ENCODE peak calls at places on chromosomes 5 and 9, in eight cellular contexts. Y, Q, W, B, T, S, H and O are unnamed samples.

GRCh38 chr9:129596541-129597328 is 24.2 kb downstream of the C9orf50 start:
- DNase-seq in Y (peak), Q (no peak), W (peak), B (peak), T (no peak), S (peak), H (no peak), O (no peak)

GRCh38 chr5:39880985-39881384 is 456.2 kb upstream of the DAB2 start:
- DNase-seq in Y (no peak), Q (no peak), W (no peak), B (no peak), T (no peak), S (no peak), H (no peak), O (no peak)

GRCh38 chr9:116494815-116495634 is 192.1 kb upstream of the TRIM32 start:
- DNase-seq in Y (no peak), Q (no peak), W (peak), B (no peak), T (no peak), S (no peak), H (no peak), O (no peak)

GRCh38 chr9:104872959-104873850 is 54.8 kb downstream of the ABCA1 start:
- DNase-seq in Y (peak), Q (no peak), W (peak), B (peak), T (peak), S (no peak), H (no peak), O (no peak)

GRCh38 chr5:180212363-180213255 is 3.6 kb upstream of the RASGEF1C start:
- DNase-seq in Y (no peak), Q (no peak), W (no peak), B (no peak), T (no peak), S (no peak), H (no peak), O (no peak)

GRCh38 chr5:145130996-145131395 is 704.1 kb downstream of the PRELID2 start:
- DNase-seq in Y (no peak), Q (no peak), W (no peak), B (peak), T (no peak), S (no peak), H (no peak), O (no peak)

GRCh38 chr5:95667678-95668077 is 15.1 kb downstream of the SPATA9 start:
- DNase-seq in Y (no peak), Q (no peak), W (no peak), B (no peak), T (no peak), S (no peak), H (no peak), O (no peak)

GRCh38 chr5:60350794-60351193 is 349.2 kb downstream of the DEPDC1B start:
- DNase-seq in Y (no peak), Q (no peak), W (no peak), B (no peak), T (no peak), S (no peak), H (no peak), O (no peak)

GRCh38 chr9:82957526-82958379 is 105.2 kb downstream of the RASEF start:
- DNase-seq in Y (no peak), Q (no peak), W (no peak), B (no peak), T (no peak), S (no peak), H (no peak), O (no peak)

GRCh38 chr5:92519717-92520632 is 1061.0 kb downstream of the NR2F1-AS1 start:
- DNase-seq in Y (no peak), Q (no peak), W (no peak), B (no peak), T (no peak), S (no peak), H (no peak), O (no peak)

GRCh38 chr9:90854637-90855036 is 53.0 kb downstream of the SYK start:
- DNase-seq in Y (no peak), Q (no peak), W (peak), B (no peak), T (no peak), S (no peak), H (no peak), O (no peak)

GRCh38 chr5:39025456-39025855 is 48.7 kb downstream of the RICTOR start:
- DNase-seq in Y (no peak), Q (no peak), W (no peak), B (no peak), T (no peak), S (no peak), H (no peak), O (no peak)

GRCh38 chr5:169289520-169289919 is 11.4 kb downstream of the SLIT3 start:
- DNase-seq in Y (no peak), Q (no peak), W (no peak), B (no peak), T (no peak), S (no peak), H (no peak), O (no peak)
- TF ChIP-seq CTCF in Y (no peak), Q (no peak), W (no peak), B (peak), T (no peak), S (no peak), H (no peak), O (no peak)

GRCh38 chr5:177335701-177336065 is 15.8 kb downstream of the LMAN2 start:
- DNase-seq in Y (no peak), Q (no peak), W (no peak), B (no peak), T (no peak), S (no peak), H (peak), O (no peak)

GRCh38 chr5:177336603-177337494 is 14.6 kb downstream of the LMAN2 start:
- DNase-seq in Y (no peak), Q (no peak), W (no peak), B (no peak), T (no peak), S (no peak), H (peak), O (no peak)

GRCh38 chr5:177335043-177335700 is 16.3 kb downstream of the LMAN2 start:
- DNase-seq in Y (no peak), Q (no peak), W (no peak), B (no peak), T (no peak), S (no peak), H (peak), O (no peak)

GRCh38 chr5:177334155-177334551 is 17.3 kb downstream of the LMAN2 start:
- DNase-seq in Y (no peak), Q (no peak), W (no peak), B (no peak), T (no peak), S (no peak), H (peak), O (no peak)

DNA sequence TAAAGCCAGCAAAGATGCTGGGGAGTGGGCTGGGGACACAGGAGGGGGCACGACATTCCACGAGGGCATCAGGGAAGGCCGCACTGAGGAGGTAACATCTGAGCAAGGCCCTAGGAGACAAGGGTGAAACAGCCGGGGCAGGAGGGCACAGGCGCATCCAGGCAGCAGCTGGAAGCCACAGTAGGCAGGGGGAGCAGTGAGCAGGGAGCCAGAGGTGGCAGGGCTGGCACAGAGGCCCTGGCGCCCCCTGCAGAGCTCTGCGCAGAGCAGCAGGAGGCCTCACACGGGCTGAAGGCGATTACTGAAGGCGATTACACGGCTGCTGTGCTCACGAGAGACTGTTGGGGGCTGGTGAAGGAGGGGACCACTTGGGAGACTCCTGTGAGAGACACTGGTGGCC is 15.4 kb downstream of the LMAN2 start:
- DNase-seq in Y (no peak), Q (no peak), W (no peak), B (no peak), T (no peak), S (no peak), H (no peak), O (no peak)
- TF ChIP-seq CTCF in Y (peak), Q (no peak), W (peak), B (peak), T (no peak), S (no peak), H (peak), O (no peak)

GRCh38 chr9:100370064-100370723 is 17.5 kb upstream of the TEX10 start:
- DNase-seq in Y (no peak), Q (no peak), W (peak), B (no peak), T (no peak), S (no peak), H (no peak), O (no peak)

GRCh38 chr9:100375677-100376076 is 22.9 kb upstream of the TEX10 start:
- DNase-seq in Y (no peak), Q (no peak), W (peak), B (no peak), T (no peak), S (no peak), H (no peak), O (no peak)

GRCh38 chr9:100377015-100377414 is 24.3 kb upstream of the TEX10 start:
- DNase-seq in Y (no peak), Q (no peak), W (no peak), B (no peak), T (no peak), S (no peak), H (no peak), O (no peak)

GRCh38 chr9:100368672-100369071 is 15.9 kb upstream of the TEX10 start:
- DNase-seq in Y (no peak), Q (no peak), W (no peak), B (no peak), T (no peak), S (no peak), H (no peak), O (no peak)

GRCh38 chr9:100372648-100373047 is 19.9 kb upstream of the TEX10 start:
- DNase-seq in Y (no peak), Q (no peak), W (no peak), B (no peak), T (no peak), S (no peak), H (no peak), O (no peak)
- TF ChIP-seq CTCF in Y (no peak), Q (no peak), W (no peak), B (no peak), T (no peak), S (no peak), H (no peak), O (no peak)

GRCh38 chr9:73916016-73916673 is 581.0 kb upstream of the RORB start:
- DNase-seq in Y (no peak), Q (no peak), W (peak), B (no peak), T (no peak), S (no peak), H (no peak), O (no peak)
- TF ChIP-seq CTCF in Y (no peak), Q (no peak), W (peak), B (no peak), T (peak), S (no peak), H (no peak), O (no peak)

GRCh38 chr5:912356-913091 is 19.8 kb downstream of the TRIP13 start:
- DNase-seq in Y (peak), Q (no peak), W (peak), B (peak), T (peak), S (no peak), H (no peak), O (no peak)
- TF ChIP-seq CTCF in Y (no peak), Q (no peak), W (peak), B (peak), T (peak), S (no peak), H (no peak), O (no peak)

DNA sequence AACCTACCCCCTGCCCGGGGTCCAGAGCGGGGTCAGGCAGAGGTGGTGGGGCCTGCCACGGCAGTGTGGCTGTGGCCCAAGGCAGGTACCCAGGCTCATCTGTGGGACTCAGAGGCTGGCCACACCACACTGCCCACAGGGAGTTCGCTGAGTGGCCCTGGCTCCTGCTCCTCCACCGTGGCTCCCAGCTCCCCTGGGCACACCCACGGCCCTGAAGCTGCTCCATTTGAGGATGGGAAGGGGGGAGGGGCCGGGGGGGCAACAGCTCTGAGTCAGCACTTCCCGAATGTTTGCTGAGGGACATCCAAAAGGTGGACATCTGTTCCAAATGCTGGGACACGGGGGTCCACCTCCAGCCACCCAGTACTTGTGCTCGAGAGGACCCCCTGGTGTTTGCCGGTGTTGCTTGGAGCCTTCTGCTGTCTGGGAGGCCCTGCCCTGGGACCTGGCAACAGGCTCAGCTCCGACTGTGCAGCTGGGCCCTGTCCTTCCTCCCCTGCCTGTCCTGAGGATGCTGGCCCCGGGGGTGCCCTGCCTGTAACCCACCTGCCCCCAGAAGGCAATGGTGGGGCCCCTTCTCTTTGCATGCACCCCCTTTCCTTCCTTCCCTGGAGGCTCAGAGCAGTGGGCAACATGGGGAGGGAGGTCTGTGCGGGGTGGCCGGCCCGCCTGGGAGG is 2.5 kb upstream of the NRARP start:
- DNase-seq in Y (no peak), Q (no peak), W (no peak), B (no peak), T (no peak), S (no peak), H (no peak), O (no peak)
- TF ChIP-seq CTCF in Y (peak), Q (no peak), W (peak), B (peak), T (no peak), S (no peak), H (no peak), O (no peak)